ENCODE peak calls at places on chromosomes 7 and 10, in four cellular contexts. A is A549, Q is ovary, J is IMR-90. R is an unnamed sample.
A peak's percentile ranks its signal among the peaks of the same experiment; 100 is the strongest.

GRCh38 chr7:97009753-97010732 is 4.7 kb downstream of the DLX6 start:
- DNase-seq in J (no peak), Q (no peak), A (no peak), R (no peak)

GRCh38 chr7:2689343-2689847 is 1.4 kb downstream of the AMZ1 start:
- DNase-seq in A (no peak), J (no peak), Q (no peak), R (no peak)

GRCh38 chr10:13239923-13240322 is 5.7 kb upstream of the UCMA start:
- DNase-seq in A (no peak), J (no peak), Q (no peak), R (no peak)

GRCh38 chr7:55111007-55111406 is 92.2 kb downstream of the EGFR start:
- DNase-seq in A (no peak), Q (no peak), J (peak; percentile 80), R (no peak)

GRCh38 chr10:62230344-62231138 is 38.1 kb downstream of the RTKN2 start:
- DNase-seq in A (no peak), Q (no peak), J (peak; percentile 22), R (peak; percentile 20)

GRCh38 chr10:86798636-86799035 is 42.2 kb downstream of the BMPR1A start:
- DNase-seq in A (no peak), J (peak; percentile 51), Q (no peak), R (peak; percentile 3)

GRCh38 chr10:49613882-49614241 is at the start of gene CHAT:
- DNase-seq in Q (no peak), A (no peak), J (no peak), R (no peak)

GRCh38 chr10:75941181-75941580 is 509.8 kb downstream of the LRMDA start:
- DNase-seq in A (no peak), J (no peak), Q (no peak), R (no peak)

GRCh38 chr7:65475734-65476319 is 102.2 kb downstream of the ZNF92 start:
- DNase-seq in Q (no peak), A (no peak), J (no peak), R (peak; percentile 48)

GRCh38 chr10:132363376-132363775 is 31.4 kb downstream of the LRRC27 start:
- DNase-seq in J (no peak), Q (peak; percentile 24), A (no peak), R (no peak)

GRCh38 chr10:132365102-132365501 is 31.9 kb upstream of the PWWP2B start:
- DNase-seq in Q (no peak), A (no peak), J (no peak), R (no peak)

GRCh38 chr10:132366006-132366405 is 31.0 kb upstream of the PWWP2B start:
- DNase-seq in A (no peak), J (no peak), Q (peak; percentile 11), R (no peak)

GRCh38 chr10:132363921-132364593 is 32.1 kb downstream of the LRRC27 start:
- DNase-seq in Q (peak; percentile 14), J (no peak), A (peak; percentile 46), R (no peak)

GRCh38 chr10:132364594-132364970 is 32.4 kb upstream of the PWWP2B start:
- DNase-seq in J (no peak), Q (peak; percentile 35), A (no peak), R (no peak)
- H3K4me3 ChIP-seq in J (no peak overlapping the region), Q (no peak overlapping the region), A (no peak overlapping the region), R (no peak overlapping the region)

GRCh38 chr7:71131256-71131752 is 640 bp upstream of the GALNT17 start:
- DNase-seq in A (no peak), J (no peak), Q (peak; percentile 85), R (no peak)

GRCh38 chr7:71130280-71130679 is 1.7 kb upstream of the GALNT17 start:
- DNase-seq in J (no peak), Q (no peak), A (no peak), R (no peak)

GRCh38 chr7:71133232-71133622 is 1.3 kb downstream of the GALNT17 start:
- DNase-seq in A (no peak), J (no peak), Q (peak; percentile 46), R (no peak)

GRCh38 chr7:71132521-71133231 is 732 bp downstream of the GALNT17 start:
- DNase-seq in A (no peak), J (no peak), Q (peak; percentile 70), R (no peak)

GRCh38 chr7:71131753-71132520 is at the start of gene GALNT17:
- DNase-seq in Q (peak; percentile 78), A (no peak), J (no peak), R (no peak)
- H3K4me3 ChIP-seq in Q (peak within 1 kb of the TSS; percentile 60), A (peak within 1 kb of the TSS; percentile 26), J (no peak within 1 kb of the TSS), R (no peak within 1 kb of the TSS)

GRCh38 chr10:6406220-6407033 is 173.6 kb downstream of the PRKCQ start:
- DNase-seq in J (peak; percentile 37), A (peak; percentile 53), Q (no peak), R (peak; percentile 33)

GRCh38 chr10:6407034-6407721 is 172.9 kb downstream of the PRKCQ start:
- DNase-seq in J (no peak), Q (no peak), A (no peak), R (no peak)

GRCh38 chr10:6410830-6411229 is 169.2 kb downstream of the PRKCQ start:
- DNase-seq in J (no peak), A (no peak), Q (no peak), R (no peak)

GRCh38 chr10:6409982-6410694 is 169.9 kb downstream of the PRKCQ start:
- DNase-seq in J (peak; percentile 76), Q (no peak), A (no peak), R (peak; percentile 71)

DNA sequence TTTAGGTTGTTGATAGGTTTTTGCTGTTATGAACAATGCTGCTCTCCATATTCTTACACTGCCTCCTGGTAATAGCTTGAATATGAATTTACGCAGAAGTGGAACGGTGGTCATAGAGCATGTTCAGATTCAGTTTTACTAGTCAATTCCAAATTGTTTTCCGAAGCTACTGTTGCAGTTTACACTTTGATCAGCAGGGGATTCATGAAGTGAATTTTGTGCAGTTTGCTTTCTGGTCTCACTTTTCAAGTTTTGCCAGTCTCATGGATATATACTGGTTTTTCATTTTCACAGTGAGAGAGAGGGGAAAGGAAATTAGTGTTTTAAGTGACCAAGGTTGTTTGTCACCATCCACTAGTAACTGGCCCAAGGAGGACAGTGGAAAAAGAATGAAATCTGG is 171.3 kb downstream of the PRKCQ start:
- DNase-seq in J (no peak), A (no peak), Q (no peak), R (no peak)
- H3K4me3 ChIP-seq in J (no peak overlapping the region), A (no peak overlapping the region), Q (no peak overlapping the region), R (no peak overlapping the region)

DNA sequence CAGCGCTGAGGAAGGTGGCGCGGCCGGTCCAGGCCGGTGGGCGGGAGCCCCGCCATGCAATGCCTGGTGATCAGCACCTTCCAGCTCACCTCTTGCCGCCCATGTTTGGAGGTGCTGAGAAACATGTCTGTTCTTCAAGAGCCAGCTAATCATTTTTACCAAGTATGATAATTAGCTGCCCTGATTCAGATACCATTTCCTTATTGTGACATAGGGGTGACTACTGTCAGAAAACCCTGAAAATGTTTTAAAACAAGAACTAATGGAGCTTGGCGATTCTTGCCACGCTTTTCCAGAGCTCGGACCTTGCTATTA is 33.5 kb upstream of the SFTPD start:
- DNase-seq in J (no peak), Q (no peak), A (no peak), R (no peak)
- H3K4me3 ChIP-seq in J (peak overlapping the region; percentile 61), Q (peak overlapping the region; percentile 53), A (peak overlapping the region; percentile 86), R (no peak overlapping the region)

GRCh38 chr10:97361050-97361901 is 26.7 kb upstream of the FRAT2 start:
- DNase-seq in J (peak; percentile 7), A (no peak), Q (no peak), R (no peak)
- H3K4me3 ChIP-seq in J (no peak overlapping the region), A (no peak overlapping the region), Q (no peak overlapping the region), R (no peak overlapping the region)

DNA sequence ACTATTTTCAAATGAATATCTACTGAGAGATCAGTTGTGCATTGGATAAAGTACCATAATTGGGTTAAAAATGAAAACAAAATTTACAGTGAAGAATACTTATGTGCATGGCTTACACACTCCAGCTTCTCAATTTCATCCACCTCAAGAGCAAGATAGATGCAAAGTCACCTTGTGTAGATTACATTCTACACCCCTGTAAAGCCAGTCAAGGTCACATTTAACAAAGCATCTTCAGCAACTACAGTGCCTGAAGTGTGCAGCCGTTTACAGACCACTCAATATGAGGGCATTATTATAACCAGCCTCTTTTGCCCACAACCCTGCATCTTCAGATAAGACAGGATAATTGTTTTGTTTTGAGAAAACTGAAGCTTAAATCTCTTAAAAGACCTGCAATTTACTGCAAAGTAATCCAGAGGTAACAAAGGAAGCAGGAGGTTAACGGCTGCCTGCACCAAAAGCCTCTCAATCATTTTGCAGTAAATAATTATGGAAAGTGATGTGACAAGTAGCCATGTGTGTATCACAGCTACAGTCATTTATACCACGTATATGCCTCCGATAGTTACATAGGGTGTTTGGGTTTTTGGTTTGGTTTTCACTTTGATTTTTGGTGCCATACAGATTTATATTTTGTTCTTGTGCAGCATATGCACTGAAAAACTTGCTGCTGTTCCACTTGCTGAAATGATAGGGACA is 4.9 kb downstream of the PURB start:
- DNase-seq in A (no peak), J (no peak), Q (no peak), R (no peak)
- H3K4me3 ChIP-seq in A (no peak overlapping the region), J (peak overlapping the region; percentile 61), Q (peak overlapping the region; percentile 21), R (peak overlapping the region; percentile 11)

R was measured in CD4-positive, alpha-beta memory T cell.